ENCODE peak calls at places on chromosomes 13 and 19, in ten cellular contexts. O is T-helper 2 cell; U is adipocyte; D is stimulated activated CD4-positive, alpha-beta T cell treated with anti-CD3 and anti-CD28 coated beads, Interleukin-4, amount 100 ng/mL, for 1 hour; I is immature natural killer cell; W is body of pancreas; A is T-helper 1 cell; J is stimulated activated naive CD4-positive, alpha-beta T cell treated with Interleukin-2 at 50 U/mL for 16 hours; P is Peyer's patch; V is dorsolateral prefrontal cortex. Z is an unnamed sample.

GRCh38 chr13:46469064-46469463 is 82.0 kb upstream of the RUBCNL start:
- DNase-seq in D (no peak), O (no peak), J (no peak), I (no peak), A (no peak), V (no peak), W (no peak), P (no peak), U (peak; percentile 80), Z (no peak)

GRCh38 chr19:53953383-53953782 is 9.4 kb upstream of the CACNG8 start:
- DNase-seq in D (no peak), J (no peak), V (no peak), O (no peak), P (no peak), U (no peak), A (no peak), I (no peak), W (no peak), Z (no peak)

GRCh38 chr19:16896098-16896912 is 7.5 kb downstream of the F2RL3 start:
- DNase-seq in D (no peak), W (no peak), J (no peak), O (no peak), I (no peak), P (no peak), V (no peak), A (no peak), U (peak; percentile 12), Z (no peak)

GRCh38 chr13:30698023-30698422 is 37.3 kb upstream of the ALOX5AP start:
- DNase-seq in A (no peak), O (no peak), U (no peak), D (no peak), P (no peak), I (no peak), J (no peak), V (no peak), W (no peak), Z (no peak)

GRCh38 chr19:53903055-53903680 is 5.9 kb upstream of the CACNG7 start:
- DNase-seq in J (no peak), D (no peak), I (peak; percentile 43), V (no peak), W (peak; percentile 40), U (peak; percentile 69), O (peak; percentile 22), A (no peak), P (no peak), Z (no peak)

GRCh38 chr19:14347999-14348889 is 33.0 kb upstream of the ADGRE5 start:
- DNase-seq in W (peak; percentile 59), U (peak; percentile 76), V (peak; percentile 49), P (peak; percentile 59), A (peak; percentile 52), J (peak; percentile 40), O (peak; percentile 57), I (peak; percentile 69), D (peak; percentile 67), Z (peak; percentile 83)

GRCh38 chr19:29366757-29367156 is 153.8 kb upstream of the UQCRFS1 start:
- DNase-seq in U (no peak), J (no peak), V (no peak), O (no peak), D (no peak), P (no peak), I (no peak), W (no peak), A (no peak), Z (no peak)

GRCh38 chr19:55526216-55527196 is 10.4 kb downstream of the SBK2 start:
- DNase-seq in I (no peak), A (no peak), D (no peak), P (no peak), U (peak; percentile 18), W (peak; percentile 79), V (no peak), O (no peak), J (no peak), Z (no peak)

GRCh38 chr13:60397693-60398437 is 845 bp downstream of the TDRD3 start:
- DNase-seq in J (peak; percentile 39), V (peak; percentile 39), O (no peak), U (peak; percentile 80), P (peak; percentile 56), A (no peak), W (peak; percentile 58), I (peak; percentile 70), D (peak; percentile 48), Z (no peak)

GRCh38 chr13:30752201-30752797 is 17.0 kb downstream of the ALOX5AP start:
- DNase-seq in U (peak; percentile 20), P (no peak), V (no peak), D (no peak), I (no peak), A (no peak), W (peak; percentile 33), J (no peak), O (no peak), Z (no peak)

GRCh38 chr19:2793577-2793976 is 8.3 kb downstream of the THOP1 start:
- DNase-seq in O (no peak), W (no peak), D (no peak), I (no peak), J (no peak), U (no peak), A (no peak), V (no peak), P (no peak), Z (no peak)

GRCh38 chr19:7215176-7215575 is 79.0 kb downstream of the INSR start:
- DNase-seq in O (no peak), J (no peak), W (no peak), V (no peak), A (no peak), I (no peak), U (no peak), P (no peak), D (no peak), Z (no peak)

GRCh38 chr13:66219493-66219892 is 1010.6 kb downstream of the PCDH9 start:
- DNase-seq in D (no peak), V (no peak), I (no peak), A (no peak), W (no peak), J (no peak), P (no peak), O (no peak), U (no peak), Z (no peak)

GRCh38 chr13:94342436-94343242 is 136.8 kb downstream of the DCT start:
- DNase-seq in J (no peak), W (no peak), I (no peak), V (no peak), A (no peak), D (no peak), U (no peak), O (no peak), P (no peak), Z (no peak)

GRCh38 chr19:3555653-3556422 is 1.5 kb downstream of the MFSD12 start:
- DNase-seq in D (no peak), W (no peak), I (no peak), A (no peak), O (no peak), U (peak; percentile 14), P (no peak), V (no peak), J (no peak), Z (no peak)

GRCh38 chr13:73411067-73411809 is 352.4 kb downstream of the KLF5 start:
- DNase-seq in I (no peak), W (no peak), A (no peak), O (no peak), J (no peak), P (no peak), U (no peak), D (no peak), V (no peak), Z (no peak)

GRCh38 chr13:90135558-90135957 is 1211.9 kb upstream of the MIR17HG start:
- DNase-seq in J (no peak), O (no peak), V (no peak), D (no peak), A (no peak), U (no peak), I (no peak), W (no peak), P (no peak), Z (no peak)

GRCh38 chr19:3031607-3031867 is 2.5 kb upstream of the TLE2 start:
- DNase-seq in O (no peak), P (no peak), W (no peak), V (no peak), I (no peak), D (no peak), J (no peak), A (no peak), U (no peak), Z (no peak)

GRCh38 chr19:46674416-46675178 is 13.6 kb upstream of the DACT3 start:
- DNase-seq in J (no peak), U (no peak), I (no peak), V (no peak), P (no peak), A (no peak), D (no peak), W (no peak), O (no peak), Z (no peak)

GRCh38 chr19:53532362-53532761 is 5.6 kb upstream of the ZNF331 start:
- DNase-seq in U (peak; percentile 46), D (no peak), O (no peak), V (no peak), P (no peak), A (no peak), I (no peak), J (no peak), W (no peak), Z (no peak)

GRCh38 chr13:106505295-106505694 is 30.2 kb downstream of the EFNB2 start:
- DNase-seq in W (no peak), A (no peak), I (no peak), O (no peak), J (no peak), V (no peak), U (no peak), D (no peak), P (no peak), Z (no peak)

GRCh38 chr13:62119739-62120700 is 704.4 kb upstream of the PCDH20 start:
- DNase-seq in O (no peak), V (no peak), D (no peak), P (no peak), I (no peak), A (no peak), W (no peak), J (no peak), U (peak; percentile 81), Z (no peak)

GRCh38 chr19:4633140-4633967 is 6.0 kb upstream of the TNFAIP8L1 start:
- DNase-seq in W (peak; percentile 80), I (peak; percentile 52), O (peak; percentile 32), U (peak; percentile 70), D (peak; percentile 38), J (peak; percentile 11), P (no peak), V (no peak), A (peak; percentile 26), Z (no peak)

GRCh38 chr19:39031368-39032163 is 783 bp downstream of the FBXO27 start:
- DNase-seq in W (peak; percentile 98), V (peak; percentile 88), O (peak; percentile 69), J (peak; percentile 90), A (peak; percentile 65), P (peak; percentile 72), U (peak; percentile 67), I (peak; percentile 67), D (peak; percentile 80), Z (peak; percentile 78)

GRCh38 chr13:77415253-77416127 is 88.6 kb upstream of the MYCBP2 start:
- DNase-seq in A (no peak), I (no peak), J (no peak), D (no peak), P (no peak), W (no peak), U (peak; percentile 7), V (no peak), O (no peak), Z (no peak)

GRCh38 chr19:18659281-18660050 is 22.6 kb downstream of the KLHL26 start:
- DNase-seq in P (no peak), I (no peak), U (no peak), W (peak; percentile 31), A (no peak), J (no peak), V (no peak), D (no peak), O (no peak), Z (no peak)

GRCh38 chr19:1860133-1860775 is 3.1 kb downstream of the KLF16 start:
- DNase-seq in I (peak; percentile 24), V (peak; percentile 74), O (peak; percentile 58), D (peak; percentile 50), J (peak; percentile 55), W (peak; percentile 78), A (peak; percentile 68), U (peak; percentile 90), P (no peak), Z (no peak)

GRCh38 chr19:29965529-29965928 is 23.5 kb downstream of the URI1 start:
- DNase-seq in U (peak; percentile 52), P (no peak), O (no peak), I (no peak), J (no peak), V (no peak), W (no peak), A (no peak), D (no peak), Z (no peak)

Z was measured in GM12892.